ENCODE peak calls at places on chromosome 3, in five cellular contexts. N is hepatocyte, E is tibial nerve, K is left lung, Q is cardiac fibroblast. R is an unnamed sample.

GRCh38 chr3:127803619-127804018 is 18.7 kb downstream of the MGLL start:
- DNase-seq in E (no peak), Q (peak), N (no peak), K (no peak), R (no peak)

GRCh38 chr3:101677436-101678286 is 729 bp upstream of the ZBTB11 start:
- DNase-seq in K (no peak), E (no peak), Q (no peak), N (peak), R (no peak)

GRCh38 chr3:192727032-192727847 is at the start of gene FGF12:
- DNase-seq in Q (peak), K (peak), N (peak), E (peak), R (no peak)

GRCh38 chr3:171833775-171834460 is 9.2 kb upstream of the TMEM212 start:
- DNase-seq in Q (peak), E (no peak), N (no peak), K (no peak), R (no peak)

GRCh38 chr3:183390844-183391243 is 37.6 kb downstream of the MCF2L2 start:
- DNase-seq in Q (no peak), E (no peak), K (no peak), N (no peak), R (no peak)

GRCh38 chr3:11718582-11719405 is 75.1 kb upstream of the VGLL4 start:
- DNase-seq in K (peak), Q (peak), N (peak), E (peak), R (peak)

GRCh38 chr3:46913644-46914043 is 36.1 kb downstream of the PTH1R start:
- DNase-seq in Q (peak), N (peak), E (no peak), K (no peak), R (no peak)

GRCh38 chr3:55066406-55067128 is 138.7 kb upstream of the LRTM1 start:
- DNase-seq in K (no peak), E (no peak), Q (peak), N (peak), R (no peak)

GRCh38 chr3:148883163-148883562 is 18.1 kb downstream of the CPA3 start:
- DNase-seq in E (no peak), N (no peak), Q (no peak), K (no peak), R (no peak)

GRCh38 chr3:15557511-15557946 is 36.0 kb upstream of the COLQ start:
- DNase-seq in K (no peak), Q (peak), E (peak), N (peak), R (no peak)
- TF ChIP-seq CTCF in K (peak), Q (peak), E (peak), N (peak), R (peak)

GRCh38 chr3:50389368-50389767 is 30.0 kb upstream of the TMEM115 start:
- DNase-seq in K (no peak), N (no peak), Q (no peak), E (no peak), R (no peak)

GRCh38 chr3:50385741-50386140 is 26.4 kb upstream of the TMEM115 start:
- DNase-seq in N (no peak), E (no peak), Q (no peak), K (no peak), R (no peak)

GRCh38 chr3:50390523-50391177 is 31.3 kb upstream of the TMEM115 start:
- DNase-seq in E (no peak), K (no peak), Q (no peak), N (peak), R (no peak)

GRCh38 chr3:50388021-50388719 is 28.8 kb upstream of the TMEM115 start:
- DNase-seq in K (no peak), Q (no peak), E (no peak), N (peak), R (no peak)

GRCh38 chr3:50388720-50389352 is 29.5 kb upstream of the TMEM115 start:
- DNase-seq in Q (no peak), K (no peak), E (no peak), N (no peak), R (no peak)
- TF ChIP-seq CTCF in Q (no peak), K (no peak), E (no peak), N (peak), R (no peak)

DNA sequence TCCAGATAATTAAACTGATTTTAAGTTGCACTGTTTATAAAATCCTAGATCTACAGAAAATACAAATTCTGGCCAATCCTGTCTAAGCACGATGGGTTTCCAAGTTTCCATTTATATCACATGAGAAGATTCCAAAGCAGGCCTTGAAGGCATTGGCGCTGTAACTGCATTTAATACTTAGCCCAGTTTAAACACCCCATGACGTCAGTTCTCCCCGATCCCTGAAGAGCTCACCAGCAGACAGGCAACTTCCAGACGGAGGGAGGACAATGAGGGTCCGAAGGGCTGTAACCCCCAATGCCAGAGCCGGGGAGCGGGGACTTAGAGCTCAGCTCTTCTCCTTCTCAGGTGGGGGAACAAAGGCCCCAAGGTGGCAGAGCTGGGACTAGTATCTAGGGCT is 117.3 kb downstream of the XXYLT1 start:
- DNase-seq in E (no peak), N (no peak), K (no peak), Q (no peak), R (no peak)
- TF ChIP-seq CTCF in E (no peak), N (no peak), K (no peak), Q (no peak), R (no peak)

GRCh38 chr3:190265126-190265525 is 57.1 kb downstream of the CLDN1 start:
- DNase-seq in E (no peak), K (no peak), Q (peak), N (no peak), R (no peak)
- TF ChIP-seq CTCF in E (no peak), K (no peak), Q (no peak), N (no peak), R (no peak)

GRCh38 chr3:89527736-89528335 is 420.4 kb downstream of the EPHA3 start:
- DNase-seq in Q (no peak), E (no peak), N (no peak), K (no peak), R (no peak)
- TF ChIP-seq CTCF in Q (no peak), E (no peak), N (no peak), K (no peak), R (no peak)

GRCh38 chr3:155884292-155884691 is 13.8 kb downstream of the GMPS start:
- DNase-seq in E (no peak), N (no peak), K (no peak), Q (no peak), R (no peak)
- TF ChIP-seq CTCF in E (no peak), N (no peak), K (no peak), Q (no peak), R (no peak)

DNA sequence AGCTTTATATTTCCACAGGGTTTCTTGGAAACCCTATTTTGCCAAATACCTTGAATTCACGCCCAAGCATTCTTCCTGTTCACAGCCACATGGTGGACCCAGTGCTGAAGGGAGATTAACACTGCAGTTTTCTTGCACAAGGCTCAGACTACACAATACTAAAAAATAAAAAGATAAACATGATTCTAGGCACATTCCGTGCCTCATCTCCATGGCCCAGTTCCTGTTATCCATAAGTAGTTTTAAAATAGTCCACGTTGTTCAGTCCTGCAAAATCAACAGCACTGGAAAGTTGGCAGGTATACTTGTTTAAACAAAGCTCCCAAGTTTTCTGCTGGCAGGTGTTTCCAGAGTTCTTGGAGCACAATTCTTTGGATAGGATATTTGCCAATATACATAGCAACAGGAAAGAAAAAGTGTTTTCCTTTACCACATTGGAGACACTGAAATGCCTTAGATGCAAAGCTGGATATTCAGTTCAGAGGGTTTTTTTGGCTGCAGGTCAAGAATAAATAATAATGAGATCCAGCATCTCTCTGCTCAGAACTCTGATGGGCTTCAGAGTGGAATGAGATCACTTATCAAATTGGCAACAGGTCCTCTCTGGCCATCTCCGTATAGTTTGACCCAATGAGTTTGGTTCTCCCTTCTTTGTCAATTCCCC is 88.1 kb upstream of the TGFBR2 start:
- DNase-seq in Q (peak), E (peak), N (peak), K (no peak), R (no peak)
- TF ChIP-seq CTCF in Q (peak), E (no peak), N (peak), K (no peak), R (no peak)

GRCh38 chr3:131739211-131739610 is 236.4 kb upstream of the MRPL3 start:
- DNase-seq in N (no peak), K (no peak), Q (no peak), E (no peak), R (no peak)

GRCh38 chr3:131733086-131733841 is 230.5 kb upstream of the MRPL3 start:
- DNase-seq in K (no peak), N (no peak), Q (no peak), E (no peak), R (no peak)

GRCh38 chr3:131735121-131735520 is 232.3 kb upstream of the MRPL3 start:
- DNase-seq in Q (no peak), K (no peak), E (no peak), N (no peak), R (no peak)

GRCh38 chr3:131735544-131735943 is 232.8 kb upstream of the MRPL3 start:
- DNase-seq in Q (no peak), K (no peak), E (no peak), N (no peak), R (no peak)

GRCh38 chr3:131738095-131738494 is 235.3 kb upstream of the MRPL3 start:
- DNase-seq in K (no peak), Q (no peak), N (no peak), E (no peak), R (no peak)
- TF ChIP-seq CTCF in K (no peak), Q (no peak), N (no peak), E (no peak), R (no peak)

GRCh38 chr3:63908081-63908736 is 4.0 kb downstream of the SCAANT1 start:
- DNase-seq in N (no peak), E (no peak), K (no peak), Q (peak), R (no peak)
- TF ChIP-seq CTCF in N (peak), E (no peak), K (no peak), Q (peak), R (no peak)

DNA sequence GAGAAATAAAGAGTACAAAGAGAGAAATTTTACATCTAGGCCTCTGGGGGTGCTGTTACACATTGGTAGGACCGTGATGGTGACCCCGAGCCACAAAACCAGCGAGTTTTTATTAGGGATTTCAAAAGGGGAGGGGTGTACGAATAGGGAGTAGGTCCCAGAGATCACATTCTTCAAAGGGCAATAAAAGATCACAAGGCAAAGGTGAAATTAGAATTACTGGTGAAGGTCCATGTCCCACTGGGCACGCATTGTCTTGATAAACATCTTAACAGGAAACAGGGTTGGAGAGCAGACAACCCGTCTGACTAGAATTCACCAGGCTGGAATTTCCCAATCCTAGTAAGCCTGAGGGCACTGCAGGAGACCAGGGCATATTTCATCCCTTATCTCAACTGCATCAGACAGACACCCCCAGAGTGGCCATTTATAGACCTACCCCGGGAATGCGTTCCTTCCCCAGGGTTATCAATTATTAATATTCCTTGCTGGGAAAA is 4.3 kb downstream of the IRAK2 start:
- DNase-seq in Q (no peak), K (no peak), E (no peak), N (no peak), R (no peak)
- TF ChIP-seq CTCF in Q (no peak), K (no peak), E (no peak), N (peak), R (no peak)

R was measured in CD8-positive, alpha-beta T cell.